ENCODE peak calls at places on chromosomes 5 and 9, in ten cellular contexts. X is cardiac muscle cell, Q is adrenal gland, K is stomach, J is GM12865, Z is ovary, D is upper lobe of left lung, M is brain microvascular endothelial cell, F is Peyer's patch, W is GM23338. L is an unnamed sample.

GRCh38 chr5:73201547-73202513 is 28.8 kb downstream of the TMEM174 start:
- DNase-seq in K (peak; percentile 80), M (peak; percentile 53), W (peak; percentile 94), J (peak; percentile 59), Z (peak; percentile 80), D (peak; percentile 79), F (peak; percentile 36), X (peak; percentile 88), Q (peak; percentile 86), L (no peak)

GRCh38 chr9:20197976-20198685 is 409.3 kb upstream of the SLC24A2 start:
- DNase-seq in W (peak; percentile 52), M (no peak), Q (no peak), X (no peak), J (peak; percentile 15), Z (no peak), K (no peak), D (no peak), F (no peak), L (no peak)

GRCh38 chr9:124128568-124128967 is 117.0 kb downstream of the LHX2 start:
- DNase-seq in Z (no peak), X (no peak), W (no peak), M (no peak), F (no peak), K (no peak), J (no peak), D (no peak), Q (no peak), L (no peak)

GRCh38 chr5:174235993-174236528 is 190.6 kb downstream of the NSG2 start:
- DNase-seq in D (no peak), K (no peak), Q (no peak), X (no peak), M (no peak), F (no peak), Z (no peak), W (no peak), J (no peak), L (no peak)

GRCh38 chr5:160978944-160979343 is 126.9 kb upstream of the ATP10B start:
- DNase-seq in M (no peak), Q (no peak), J (peak; percentile 8), D (no peak), Z (no peak), K (no peak), W (no peak), X (no peak), F (no peak), L (no peak)

GRCh38 chr9:76415154-76415553 is 20.9 kb upstream of the RFK start:
- DNase-seq in J (no peak), F (no peak), Z (no peak), K (no peak), Q (peak; percentile 44), W (no peak), M (no peak), X (no peak), D (no peak), L (no peak)

GRCh38 chr9:811101-811531 is 30.4 kb upstream of the DMRT1 start:
- DNase-seq in K (no peak), J (no peak), D (peak; percentile 87), Z (no peak), Q (no peak), M (peak; percentile 3), F (no peak), W (no peak), X (no peak), L (no peak)

GRCh38 chr9:72371151-72371550 is 6.1 kb upstream of the ZFAND5 start:
- DNase-seq in F (no peak), W (no peak), M (no peak), Q (no peak), X (no peak), K (no peak), Z (no peak), J (no peak), D (no peak), L (no peak)

GRCh38 chr5:42950466-42951168 is 89.5 kb downstream of the ANXA2R start:
- DNase-seq in X (no peak), D (peak; percentile 91), K (peak; percentile 74), F (peak; percentile 66), M (peak; percentile 99), Z (peak; percentile 48), J (peak; percentile 83), Q (peak; percentile 83), W (peak; percentile 88), L (peak; percentile 99)

GRCh38 chr5:42951169-42951846 is 88.8 kb downstream of the ANXA2R start:
- DNase-seq in K (peak; percentile 32), X (no peak), Q (peak; percentile 49), F (peak; percentile 72), M (peak; percentile 47), W (peak; percentile 36), D (peak; percentile 56), J (peak; percentile 87), Z (peak; percentile 35), L (no peak)

GRCh38 chr5:42948961-42949347 is 91.2 kb downstream of the ANXA2R start:
- DNase-seq in D (no peak), J (no peak), X (no peak), M (no peak), K (no peak), Z (no peak), Q (no peak), W (no peak), F (no peak), L (no peak)

GRCh38 chr5:42949348-42950090 is 90.6 kb downstream of the ANXA2R start:
- DNase-seq in F (peak; percentile 79), J (peak; percentile 90), X (no peak), Z (no peak), M (peak; percentile 87), W (peak; percentile 50), Q (peak; percentile 65), K (peak; percentile 58), D (peak; percentile 74), L (peak; percentile 58)

GRCh38 chr5:42950091-42950465 is 90.0 kb downstream of the ANXA2R start:
- DNase-seq in F (no peak), Z (no peak), K (no peak), X (no peak), Q (no peak), D (no peak), W (no peak), M (no peak), J (no peak), L (no peak)
- H3K4me3 ChIP-seq in F (peak overlapping the region; percentile 51), Z (peak overlapping the region; percentile 55), K (peak overlapping the region; percentile 55), X (no peak overlapping the region), Q (no peak overlapping the region), D (peak overlapping the region; percentile 49), W (peak overlapping the region; percentile 46), M (peak overlapping the region; percentile 48), J (peak overlapping the region; percentile 75), L (peak overlapping the region; percentile 46)

DNA sequence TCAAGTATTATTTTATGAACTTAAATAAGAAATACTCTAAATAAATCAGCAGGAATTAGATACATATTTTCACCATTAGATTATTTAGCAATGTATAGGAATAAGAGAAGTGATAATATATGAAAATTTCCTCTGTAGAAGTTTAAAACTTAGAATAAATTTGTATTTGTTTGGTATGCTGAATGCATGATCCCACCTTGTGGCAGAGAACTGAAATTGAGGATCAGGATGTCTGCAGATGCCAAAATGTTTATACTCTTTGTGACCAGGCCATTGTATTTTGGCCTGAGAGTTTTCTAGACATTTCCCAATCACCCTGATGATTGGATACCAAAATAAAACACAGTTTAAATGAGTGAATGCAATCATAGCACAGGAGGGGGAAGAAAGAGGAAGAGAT is 6.3 kb downstream of the TYRP1 start:
- DNase-seq in K (no peak), W (peak; percentile 34), X (peak; percentile 8), F (no peak), D (no peak), M (no peak), J (no peak), Z (no peak), Q (no peak), L (no peak)
- TF ChIP-seq CTCF in K (no peak), W (peak; percentile 24), X (peak; percentile 56), F (no peak), D (no peak), M (peak; percentile 63), J (no peak), Z (no peak), Q (no peak), L (peak; percentile 58)

GRCh38 chr5:124663101-124663506 is 83.3 kb downstream of the ZNF608 start:
- DNase-seq in J (no peak), D (no peak), W (peak; percentile 47), X (peak; percentile 49), Z (no peak), K (no peak), M (no peak), Q (no peak), F (no peak), L (no peak)

GRCh38 chr5:124660229-124661093 is 86.0 kb downstream of the ZNF608 start:
- DNase-seq in J (no peak), Z (no peak), X (no peak), W (peak; percentile 83), D (peak; percentile 42), K (no peak), M (no peak), Q (no peak), F (no peak), L (peak; percentile 89)

GRCh38 chr5:124661317-124662141 is 84.9 kb downstream of the ZNF608 start:
- DNase-seq in Z (no peak), J (no peak), K (peak; percentile 37), X (peak; percentile 82), D (peak; percentile 37), W (peak; percentile 94), M (peak; percentile 55), F (no peak), Q (no peak), L (peak; percentile 89)

GRCh38 chr5:124664287-124664686 is 82.2 kb downstream of the ZNF608 start:
- DNase-seq in F (no peak), K (no peak), D (no peak), J (no peak), X (no peak), Q (no peak), W (no peak), Z (no peak), M (no peak), L (no peak)

DNA sequence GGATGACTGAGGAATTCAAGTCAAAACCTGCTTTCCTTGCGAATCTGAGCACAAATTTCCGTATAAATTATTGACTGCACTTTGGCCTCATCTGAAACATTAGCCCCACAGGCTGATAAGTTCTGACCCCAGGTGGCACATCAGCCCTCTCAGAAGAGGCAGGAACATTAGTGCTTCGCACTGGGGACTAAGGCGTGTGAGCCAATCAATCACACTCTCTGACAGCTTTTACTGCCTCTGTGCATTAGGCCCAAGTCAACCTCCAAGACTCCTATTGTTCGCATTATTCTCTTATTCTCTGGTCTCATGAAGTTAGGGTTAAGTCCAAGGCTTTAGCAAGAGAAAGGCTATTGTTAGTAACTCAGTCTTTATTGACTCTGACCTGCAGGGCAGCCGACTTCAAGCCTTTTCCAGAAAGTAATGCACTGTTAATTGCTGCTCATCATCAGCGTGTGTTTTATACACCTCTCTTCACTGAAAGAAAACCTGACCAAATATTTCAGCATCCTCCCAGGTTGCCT is 84.1 kb downstream of the ZNF608 start:
- DNase-seq in X (no peak), D (no peak), M (no peak), J (no peak), K (no peak), F (no peak), Z (no peak), Q (no peak), W (peak; percentile 45), L (no peak)
- H3K4me3 ChIP-seq in X (no peak overlapping the region), D (no peak overlapping the region), M (no peak overlapping the region), J (no peak overlapping the region), K (no peak overlapping the region), F (peak overlapping the region; percentile 7), Z (no peak overlapping the region), Q (no peak overlapping the region), W (peak overlapping the region; percentile 35), L (no peak overlapping the region)

DNA sequence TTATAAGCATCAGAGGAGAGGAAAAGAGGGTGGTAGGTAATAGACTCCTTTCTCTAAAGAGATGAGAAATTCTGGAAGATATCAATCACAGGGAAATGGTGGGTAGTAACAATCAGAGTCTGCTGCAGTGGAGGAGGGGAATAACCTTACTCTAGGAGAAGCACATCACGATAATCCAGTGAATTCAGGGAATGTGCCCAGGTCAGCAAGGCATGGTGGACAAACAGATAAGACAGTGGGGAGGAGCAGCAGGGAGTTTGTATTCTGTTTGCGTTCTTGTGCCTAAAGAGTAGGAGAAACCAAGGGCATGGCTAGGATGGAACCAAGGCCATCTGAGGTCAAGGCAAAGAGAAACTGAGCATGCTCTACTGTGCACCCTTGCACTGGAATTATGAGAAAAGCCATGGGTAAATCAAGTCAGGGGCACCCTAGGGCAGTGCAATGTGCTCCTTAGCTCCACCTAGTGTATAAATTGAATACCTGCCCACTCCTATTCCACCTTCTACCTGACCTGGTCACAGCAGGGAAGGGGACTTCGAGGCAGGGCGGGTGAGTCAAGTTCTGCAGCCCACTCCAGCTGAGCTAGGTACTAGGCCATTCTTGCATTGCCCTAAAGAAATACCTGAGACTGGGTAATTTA is 31.6 kb downstream of the RETREG1 start:
- DNase-seq in W (peak; percentile 31), Z (no peak), X (no peak), K (no peak), Q (no peak), F (no peak), J (peak; percentile 12), D (no peak), M (no peak), L (no peak)
- TF ChIP-seq CTCF in W (peak; percentile 71), Z (no peak), X (peak; percentile 52), K (peak; percentile 18), Q (no peak), F (no peak), J (peak; percentile 48), D (peak; percentile 7), M (peak; percentile 64), L (peak; percentile 36)

L was measured in astrocyte of the cerebellum.